ENCODE peak calls at places on chromosomes 5 and 9, in six cellular contexts. V is head of caudate nucleus; Y is activated naive CD8-positive, alpha-beta T cell treated with anti-CD3 and anti-CD28 coated beads, Interleukin-2, amount 50 U/mL, for 24 hours; Q is activated gamma-delta T cell treated with anti-CD3 and anti-CD28 coated beads, Interleukin-2, amount 50 U/mL, for 16 hours; F is C1 segment of cervical spinal cord; W is HEK293T. L is an unnamed sample.
A peak's percentile ranks its signal among the peaks of the same experiment; 100 is the strongest.

GRCh38 chr5:9194509-9194908 is 351.4 kb downstream of the SEMA5A start:
- DNase-seq in Q (no peak), V (no peak), Y (no peak), F (no peak), W (no peak), L (no peak)

GRCh38 chr9:133030317-133031129 is at the start of gene GTF3C5:
- DNase-seq in Y (peak; percentile 89), Q (peak; percentile 89), W (peak; percentile 95), V (peak; percentile 94), F (peak; percentile 93), L (peak; percentile 99)

GRCh38 chr5:157914389-157914788 is 55.4 kb upstream of the CLINT1 start:
- DNase-seq in Y (no peak), W (no peak), V (no peak), Q (no peak), F (no peak), L (no peak)

GRCh38 chr9:89309608-89310485 is 1.1 kb upstream of the CKS2 start:
- DNase-seq in F (no peak), V (no peak), Y (peak; percentile 28), Q (no peak), W (no peak), L (peak; percentile 63)

GRCh38 chr5:175597718-175598117 is 60.2 kb upstream of the HRH2 start:
- DNase-seq in W (no peak), Q (no peak), F (no peak), Y (no peak), V (no peak), L (no peak)

GRCh38 chr9:130707225-130707976 is 13.8 kb downstream of the EXOSC2 start:
- DNase-seq in Q (peak; percentile 66), W (no peak), Y (peak; percentile 73), F (no peak), V (peak; percentile 42), L (peak; percentile 79)

GRCh38 chr5:168712280-168712924 is 133.2 kb upstream of the PANK3 start:
- DNase-seq in V (no peak), W (no peak), F (no peak), Q (no peak), Y (no peak), L (no peak)

GRCh38 chr5:55857247-55857640 is 6.1 kb downstream of the IL31RA start:
- DNase-seq in Q (no peak), V (no peak), W (no peak), F (no peak), Y (no peak), L (no peak)

GRCh38 chr5:3385874-3386536 is 209.6 kb upstream of the IRX1 start:
- DNase-seq in V (no peak), Q (no peak), W (no peak), F (no peak), Y (no peak), L (no peak)